ENCODE peak calls at places on chromosomes 1 and 21, in seven cellular contexts. One of them, this sample, is unnamed.

GRCh38 chr1:34864759-34865158 is 5.2 kb upstream of the SMIM12 start:
- DNase-seq in HCT116: no peak
- DNase-seq in astrocyte of the spinal cord: no peak
- DNase-seq in MCF 10A: no peak
- DNase-seq in neural crest cell: no peak
- DNase-seq in BJ: no peak
- DNase-seq in hepatocyte: no peak
- DNase-seq in this sample: no peak

GRCh38 chr1:72227667-72228066 is 54.7 kb downstream of the NEGR1 start:
- DNase-seq in HCT116: no peak
- DNase-seq in astrocyte of the spinal cord: no peak
- DNase-seq in MCF 10A: no peak
- DNase-seq in neural crest cell: no peak
- DNase-seq in BJ: no peak
- DNase-seq in hepatocyte: no peak
- DNase-seq in this sample: no peak

GRCh38 chr1:13540871-13541270 is 27.1 kb upstream of the LRRC38 start:
- DNase-seq in HCT116: no peak
- DNase-seq in astrocyte of the spinal cord: no peak
- DNase-seq in MCF 10A: no peak
- DNase-seq in neural crest cell: no peak
- DNase-seq in BJ: no peak
- DNase-seq in hepatocyte: no peak
- DNase-seq in this sample: no peak

GRCh38 chr1:157247005-157247763 is 109.0 kb upstream of the ETV3 start:
- DNase-seq in HCT116: no peak
- DNase-seq in astrocyte of the spinal cord: peak; percentile 30
- DNase-seq in MCF 10A: no peak
- DNase-seq in neural crest cell: no peak
- DNase-seq in BJ: no peak
- DNase-seq in hepatocyte: no peak
- DNase-seq in this sample: no peak

GRCh38 chr1:1915911-1916835 is 1.1 kb downstream of the CALML6 start:
- DNase-seq in HCT116: no peak
- DNase-seq in astrocyte of the spinal cord: no peak
- DNase-seq in MCF 10A: no peak
- DNase-seq in neural crest cell: no peak
- DNase-seq in BJ: no peak
- DNase-seq in hepatocyte: peak; percentile 4
- DNase-seq in this sample: no peak

GRCh38 chr1:244388961-244389360 is 62.7 kb downstream of the ADSS2 start:
- DNase-seq in HCT116: no peak
- DNase-seq in astrocyte of the spinal cord: peak; percentile 28
- DNase-seq in MCF 10A: no peak
- DNase-seq in neural crest cell: no peak
- DNase-seq in BJ: no peak
- DNase-seq in hepatocyte: no peak
- DNase-seq in this sample: no peak

GRCh38 chr21:44512496-44513388 is 27.3 kb downstream of the KRTAP10-1 start:
- DNase-seq in HCT116: no peak
- DNase-seq in astrocyte of the spinal cord: no peak
- DNase-seq in MCF 10A: no peak
- DNase-seq in neural crest cell: no peak
- DNase-seq in BJ: no peak
- DNase-seq in hepatocyte: no peak
- DNase-seq in this sample: no peak

GRCh38 chr1:17012775-17013501 is 1.2 kb upstream of the ATP13A2 start:
- DNase-seq in HCT116: no peak
- DNase-seq in astrocyte of the spinal cord: peak; percentile 46
- DNase-seq in MCF 10A: peak; percentile 49
- DNase-seq in neural crest cell: no peak
- DNase-seq in BJ: no peak
- DNase-seq in hepatocyte: no peak
- DNase-seq in this sample: no peak

GRCh38 chr1:110746644-110747259 is 72.0 kb upstream of the KCNA3 start:
- DNase-seq in HCT116: no peak
- DNase-seq in astrocyte of the spinal cord: peak; percentile 38
- DNase-seq in MCF 10A: peak; percentile 66
- DNase-seq in neural crest cell: peak; percentile 67
- DNase-seq in BJ: no peak
- DNase-seq in hepatocyte: peak; percentile 82
- DNase-seq in this sample: peak; percentile 74

GRCh38 chr1:27488523-27489138 is 1.3 kb downstream of the WASF2 start:
- DNase-seq in HCT116: no peak
- DNase-seq in astrocyte of the spinal cord: peak; percentile 35
- DNase-seq in MCF 10A: no peak
- DNase-seq in neural crest cell: no peak
- DNase-seq in BJ: no peak
- DNase-seq in hepatocyte: peak; percentile 38
- DNase-seq in this sample: no peak

GRCh38 chr1:21534674-21535378 is 25.6 kb downstream of the ALPL start:
- DNase-seq in HCT116: peak; percentile 29
- DNase-seq in astrocyte of the spinal cord: peak; percentile 62
- DNase-seq in MCF 10A: peak; percentile 63
- DNase-seq in neural crest cell: peak; percentile 28
- DNase-seq in BJ: no peak
- DNase-seq in hepatocyte: peak; percentile 75
- DNase-seq in this sample: no peak

GRCh38 chr1:197327776-197328364 is 59.8 kb downstream of the CRB1 start:
- DNase-seq in HCT116: no peak
- DNase-seq in astrocyte of the spinal cord: no peak
- DNase-seq in MCF 10A: peak; percentile 33
- DNase-seq in neural crest cell: no peak
- DNase-seq in BJ: no peak
- DNase-seq in hepatocyte: peak; percentile 17
- DNase-seq in this sample: no peak
- TF ChIP-seq CTCF in HCT116: peak; percentile 33
- TF ChIP-seq CTCF in astrocyte of the spinal cord: peak; percentile 69
- TF ChIP-seq CTCF in MCF 10A: peak; percentile 43
- TF ChIP-seq CTCF in neural crest cell: peak; percentile 78
- TF ChIP-seq CTCF in BJ: peak; percentile 65
- TF ChIP-seq CTCF in hepatocyte: peak; percentile 75
- TF ChIP-seq CTCF in this sample: peak; percentile 84

DNA sequence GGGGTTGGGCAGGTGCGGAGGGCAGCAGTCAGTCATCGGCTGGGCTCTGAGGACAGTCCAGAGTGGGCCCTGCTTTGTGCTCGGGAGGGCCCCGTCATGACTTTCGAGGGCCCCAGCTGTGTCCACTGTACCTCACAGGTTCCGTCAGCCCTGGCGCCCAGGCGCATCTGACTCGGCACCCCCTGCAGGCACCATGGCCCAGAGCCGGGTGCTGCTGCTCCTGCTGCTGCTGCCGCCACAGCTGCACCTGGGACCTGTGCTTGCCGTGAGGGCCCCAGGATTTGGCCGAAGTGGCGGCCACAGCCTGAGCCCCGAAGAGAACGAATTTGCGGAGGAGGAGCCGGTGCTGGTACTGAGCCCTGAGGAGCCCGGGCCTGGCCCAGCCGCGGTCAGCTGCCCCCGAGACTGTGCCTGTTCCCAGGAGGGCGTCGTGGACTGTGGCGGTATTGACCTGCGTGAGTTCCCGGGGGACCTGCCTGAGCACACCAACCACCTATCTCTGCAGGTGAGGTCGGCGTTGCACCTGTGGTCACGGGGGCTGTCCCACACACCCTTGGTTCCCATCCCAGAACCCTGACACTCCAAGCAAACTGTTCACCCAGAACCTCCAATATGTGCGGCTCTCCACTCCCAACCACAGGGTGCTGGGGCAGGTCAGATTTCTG is 7.8 kb downstream of the PODN start:
- DNase-seq in HCT116: no peak
- DNase-seq in astrocyte of the spinal cord: no peak
- DNase-seq in MCF 10A: no peak
- DNase-seq in neural crest cell: no peak
- DNase-seq in BJ: no peak
- DNase-seq in hepatocyte: no peak
- DNase-seq in this sample: no peak
- TF ChIP-seq CTCF in HCT116: no peak
- TF ChIP-seq CTCF in astrocyte of the spinal cord: no peak
- TF ChIP-seq CTCF in MCF 10A: no peak
- TF ChIP-seq CTCF in neural crest cell: no peak
- TF ChIP-seq CTCF in BJ: no peak
- TF ChIP-seq CTCF in hepatocyte: no peak
- TF ChIP-seq CTCF in this sample: no peak

DNA sequence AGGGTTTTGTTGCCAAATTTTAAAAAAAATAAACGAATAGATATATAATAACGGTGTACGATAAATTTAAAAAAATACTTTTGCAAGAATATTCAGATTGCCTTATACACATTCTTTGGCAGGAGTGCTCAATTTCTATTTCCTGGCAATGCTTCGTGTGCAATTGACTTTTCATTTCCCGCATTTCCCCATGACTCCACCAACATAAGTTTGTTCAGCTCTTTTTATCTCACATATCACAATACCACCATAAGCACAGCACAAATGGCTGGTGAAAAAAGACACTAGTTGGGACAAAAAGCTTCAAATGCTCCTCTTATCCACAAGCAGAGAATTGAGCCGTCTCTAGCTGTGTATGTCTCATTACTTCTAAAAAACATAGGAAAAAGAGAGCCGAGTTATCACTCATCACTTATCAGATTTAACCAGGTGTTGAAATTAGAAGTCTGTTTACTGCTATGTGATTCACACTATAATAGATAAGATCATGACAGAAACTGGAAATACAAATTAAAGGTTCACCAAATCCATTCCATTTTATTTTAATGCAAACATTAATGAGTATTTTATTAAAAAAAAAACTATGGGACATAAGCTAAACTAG is 28.9 kb upstream of the RGS1 start:
- DNase-seq in HCT116: no peak
- DNase-seq in astrocyte of the spinal cord: no peak
- DNase-seq in MCF 10A: no peak
- DNase-seq in neural crest cell: no peak
- DNase-seq in BJ: no peak
- DNase-seq in hepatocyte: no peak
- DNase-seq in this sample: no peak
- TF ChIP-seq CTCF in HCT116: no peak
- TF ChIP-seq CTCF in astrocyte of the spinal cord: no peak
- TF ChIP-seq CTCF in MCF 10A: no peak
- TF ChIP-seq CTCF in neural crest cell: no peak
- TF ChIP-seq CTCF in BJ: no peak
- TF ChIP-seq CTCF in hepatocyte: no peak
- TF ChIP-seq CTCF in this sample: no peak

GRCh38 chr1:9198538-9199361 is 35.8 kb upstream of the H6PD start:
- DNase-seq in HCT116: no peak
- DNase-seq in astrocyte of the spinal cord: peak; percentile 50
- DNase-seq in MCF 10A: no peak
- DNase-seq in neural crest cell: peak; percentile 48
- DNase-seq in BJ: no peak
- DNase-seq in hepatocyte: peak; percentile 71
- DNase-seq in this sample: no peak
- TF ChIP-seq CTCF in HCT116: no peak
- TF ChIP-seq CTCF in astrocyte of the spinal cord: peak; percentile 24
- TF ChIP-seq CTCF in MCF 10A: no peak
- TF ChIP-seq CTCF in neural crest cell: peak; percentile 47
- TF ChIP-seq CTCF in BJ: no peak
- TF ChIP-seq CTCF in hepatocyte: peak; percentile 25
- TF ChIP-seq CTCF in this sample: no peak

GRCh38 chr1:231193710-231194340 is 32.0 kb downstream of the TRIM67 start:
- DNase-seq in HCT116: no peak
- DNase-seq in astrocyte of the spinal cord: no peak
- DNase-seq in MCF 10A: no peak
- DNase-seq in neural crest cell: no peak
- DNase-seq in BJ: no peak
- DNase-seq in hepatocyte: no peak
- DNase-seq in this sample: no peak
- TF ChIP-seq CTCF in HCT116: no peak
- TF ChIP-seq CTCF in astrocyte of the spinal cord: no peak
- TF ChIP-seq CTCF in MCF 10A: no peak
- TF ChIP-seq CTCF in neural crest cell: no peak
- TF ChIP-seq CTCF in BJ: no peak
- TF ChIP-seq CTCF in hepatocyte: no peak
- TF ChIP-seq CTCF in this sample: no peak

DNA sequence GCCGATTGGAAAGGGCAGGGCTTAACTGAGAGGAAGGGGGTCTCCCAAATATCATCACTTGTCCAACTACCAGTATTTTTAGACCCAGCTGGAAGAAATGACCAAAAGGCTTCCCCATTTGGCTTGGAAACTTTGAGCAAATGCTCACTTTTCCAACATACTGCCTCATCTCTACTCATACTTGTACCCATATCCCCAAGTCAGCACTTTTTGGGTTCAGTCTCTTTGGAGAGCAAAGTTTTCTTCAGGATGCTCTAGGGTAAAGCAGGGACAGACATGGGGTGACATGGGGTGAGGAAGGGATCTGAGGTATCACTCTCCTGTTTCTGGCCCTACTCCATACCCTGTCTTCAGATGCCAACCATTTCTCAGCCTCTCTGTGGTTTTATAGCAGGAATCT is 27.2 kb downstream of the LRRN2 start:
- DNase-seq in HCT116: no peak
- DNase-seq in astrocyte of the spinal cord: no peak
- DNase-seq in MCF 10A: no peak
- DNase-seq in neural crest cell: no peak
- DNase-seq in BJ: no peak
- DNase-seq in hepatocyte: no peak
- DNase-seq in this sample: no peak
- TF ChIP-seq CTCF in HCT116: no peak
- TF ChIP-seq CTCF in astrocyte of the spinal cord: no peak
- TF ChIP-seq CTCF in MCF 10A: no peak
- TF ChIP-seq CTCF in neural crest cell: no peak
- TF ChIP-seq CTCF in BJ: no peak
- TF ChIP-seq CTCF in hepatocyte: no peak
- TF ChIP-seq CTCF in this sample: no peak

DNA sequence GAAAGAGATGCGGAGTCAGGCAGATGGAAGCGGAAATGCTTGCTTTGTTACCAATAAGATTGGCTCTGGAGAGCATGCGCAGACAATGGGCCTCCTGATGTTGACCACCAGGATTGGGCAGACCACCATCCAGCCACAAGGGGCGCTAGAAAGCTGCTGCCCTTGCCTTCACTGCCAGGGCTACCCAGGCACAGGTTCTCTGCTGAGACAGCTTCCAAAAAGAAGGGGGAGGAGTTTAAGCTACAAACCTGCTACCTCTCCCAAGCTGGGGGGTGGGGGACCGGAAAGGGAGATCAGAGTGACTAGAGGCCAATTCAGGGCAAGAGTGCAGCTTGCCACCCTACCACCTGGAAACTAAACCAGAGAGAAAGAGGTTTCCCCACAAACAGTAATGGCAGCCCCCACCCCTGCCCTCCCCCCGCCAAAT is 369.7 kb downstream of the RRAGC start:
- DNase-seq in HCT116: peak; percentile 64
- DNase-seq in astrocyte of the spinal cord: no peak
- DNase-seq in MCF 10A: peak; percentile 35
- DNase-seq in neural crest cell: peak; percentile 74
- DNase-seq in BJ: no peak
- DNase-seq in hepatocyte: peak; percentile 30
- DNase-seq in this sample: peak; percentile 38
- TF ChIP-seq CTCF in HCT116: peak; percentile 38
- TF ChIP-seq CTCF in astrocyte of the spinal cord: peak; percentile 54
- TF ChIP-seq CTCF in MCF 10A: peak; percentile 47
- TF ChIP-seq CTCF in neural crest cell: peak; percentile 69
- TF ChIP-seq CTCF in BJ: peak; percentile 39
- TF ChIP-seq CTCF in hepatocyte: peak; percentile 41
- TF ChIP-seq CTCF in this sample: peak; percentile 59

This sample was measured in mesothelial cell of epicardium.